ENCODE peak calls at places on chromosomes 5 and 9, in six cellular contexts. R is uterus, Q is natural killer cell, Y is tibial artery, L is A549, I is IMR-90. Z is an unnamed sample.

GRCh38 chr9:90331826-90332575 is 310.6 kb downstream of the DIRAS2 start:
- DNase-seq in R (no peak), L (no peak), Y (no peak), I (peak; percentile 63), Q (no peak), Z (peak; percentile 62)

GRCh38 chr5:60856059-60856458 is 12.0 kb upstream of the ELOVL7 start:
- DNase-seq in R (no peak), Y (no peak), Q (no peak), I (peak; percentile 29), L (no peak), Z (peak; percentile 87)

GRCh38 chr5:89241186-89241585 is 358.2 kb upstream of the MEF2C start:
- DNase-seq in I (peak; percentile 66), L (no peak), Y (no peak), Q (no peak), R (no peak), Z (peak; percentile 9)

GRCh38 chr5:104533498-104533897 is 970.9 kb upstream of the NUDT12 start:
- DNase-seq in I (no peak), R (no peak), L (no peak), Y (no peak), Q (no peak), Z (peak; percentile 13)

GRCh38 chr9:106860731-106861584 is 2.0 kb upstream of the ZNF462 start:
- DNase-seq in Q (no peak), I (peak; percentile 38), L (no peak), R (peak; percentile 41), Y (peak; percentile 66), Z (peak; percentile 44)

GRCh38 chr5:149445343-149445738 is 66.2 kb upstream of the IL17B start:
- DNase-seq in Q (no peak), R (no peak), I (no peak), Y (no peak), L (no peak), Z (no peak)

GRCh38 chr5:10115669-10116068 is 134.0 kb downstream of the ATPSCKMT start:
- DNase-seq in R (no peak), Y (no peak), L (no peak), Q (no peak), I (no peak), Z (no peak)

GRCh38 chr5:68456756-68457217 is 241.2 kb downstream of the PIK3R1 start:
- DNase-seq in Q (no peak), Y (no peak), L (peak; percentile 17), R (no peak), I (peak; percentile 53), Z (peak; percentile 91)

GRCh38 chr5:1506242-1507015 is 17.3 kb downstream of the LPCAT1 start:
- DNase-seq in R (no peak), Q (no peak), I (no peak), Y (no peak), L (no peak), Z (no peak)

GRCh38 chr5:140513124-140513523 is 34.3 kb upstream of the EIF4EBP3 start:
- DNase-seq in I (no peak), L (no peak), Q (no peak), Y (no peak), R (no peak), Z (no peak)

GRCh38 chr9:29514336-29514735 is 1941.1 kb upstream of the C9orf72 start:
- DNase-seq in R (no peak), I (no peak), Y (no peak), Q (no peak), L (no peak), Z (no peak)

DNA sequence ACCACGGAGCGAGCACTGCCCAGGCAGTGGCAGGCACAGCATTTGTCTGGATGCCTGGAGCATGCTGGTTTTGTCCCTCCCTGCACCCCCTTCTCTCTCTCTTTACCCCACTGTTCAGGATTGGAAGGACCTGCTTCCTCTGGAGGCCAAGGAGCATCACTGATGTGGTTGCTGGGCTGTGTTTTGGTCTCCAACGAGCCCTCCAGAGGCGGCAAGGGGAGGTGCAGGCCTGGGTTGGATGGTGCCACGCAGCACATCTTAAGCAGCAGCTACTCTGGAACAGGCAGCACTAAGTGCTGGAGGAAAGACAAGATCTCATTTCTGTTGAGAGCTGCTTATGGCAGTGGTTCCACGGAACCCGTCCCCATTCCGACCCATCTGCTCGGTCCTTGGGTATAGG is 139.6 kb downstream of the CMYA5 start:
- DNase-seq in L (peak; percentile 17), I (no peak), R (no peak), Y (no peak), Q (no peak), Z (peak; percentile 5)
- TF ChIP-seq CTCF in L (no peak), I (peak; percentile 6), R (no peak), Y (no peak), Q (no peak), Z (peak; percentile 47)

GRCh38 chr9:122042056-122042455 is 51.1 kb downstream of the TTLL11 start:
- DNase-seq in Q (no peak), Y (no peak), R (no peak), I (no peak), L (no peak), Z (no peak)
- TF ChIP-seq CTCF in Q (no peak), Y (no peak), R (no peak), I (no peak), L (no peak), Z (no peak)

GRCh38 chr9:95076696-95077052 is 240.8 kb downstream of the FANCC start:
- DNase-seq in I (no peak), Y (no peak), Q (no peak), R (no peak), L (no peak), Z (no peak)

GRCh38 chr9:95078516-95078915 is 239.0 kb downstream of the FANCC start:
- DNase-seq in I (no peak), Q (no peak), Y (peak; percentile 65), L (no peak), R (peak; percentile 23), Z (no peak)

GRCh38 chr9:95077766-95078382 is 239.6 kb downstream of the FANCC start:
- DNase-seq in R (no peak), L (no peak), Y (peak; percentile 65), I (no peak), Q (no peak), Z (no peak)

GRCh38 chr9:95075700-95076099 is 241.8 kb downstream of the FANCC start:
- DNase-seq in Y (no peak), R (no peak), L (no peak), I (no peak), Q (no peak), Z (no peak)

GRCh38 chr9:95077053-95077765 is 240.3 kb downstream of the FANCC start:
- DNase-seq in Y (peak; percentile 74), R (no peak), I (no peak), L (no peak), Q (no peak), Z (no peak)
- TF ChIP-seq CTCF in Y (peak; percentile 12), R (no peak), I (no peak), L (no peak), Q (no peak), Z (no peak)

GRCh38 chr5:148290271-148291195 is 21.7 kb upstream of the SPINK7 start:
- DNase-seq in Y (no peak), Q (no peak), L (no peak), R (no peak), I (peak; percentile 19), Z (peak; percentile 40)
- TF ChIP-seq CTCF in Y (no peak), Q (no peak), L (peak; percentile 25), R (no peak), I (peak; percentile 50), Z (peak; percentile 60)

DNA sequence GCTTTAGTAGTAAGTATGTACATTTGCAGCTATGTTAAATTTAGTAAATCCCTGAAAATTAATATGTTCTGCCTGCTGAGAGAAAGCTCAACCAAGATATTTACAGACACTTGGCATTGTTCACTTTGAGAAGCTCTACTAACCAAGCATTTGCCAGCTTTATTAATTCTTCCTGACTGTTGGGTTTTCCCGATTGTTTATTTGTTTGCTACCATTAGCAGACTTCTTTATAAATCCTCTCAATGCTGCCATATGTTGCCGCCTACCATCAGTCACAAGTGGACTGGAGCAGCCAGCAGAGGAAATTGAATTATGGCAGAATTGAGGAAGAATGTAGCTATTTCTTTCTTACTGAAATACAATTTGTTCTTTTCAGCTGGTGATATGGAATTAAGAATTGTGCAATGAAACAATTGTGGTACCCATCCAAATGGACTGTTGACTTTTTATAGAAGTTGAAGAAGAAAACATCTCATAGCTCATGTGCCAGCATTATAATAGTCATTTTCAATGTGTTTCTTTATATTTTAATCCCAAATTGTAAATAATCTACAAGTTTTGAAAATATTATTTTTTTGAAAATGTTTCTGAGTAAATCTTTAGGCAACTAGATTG is 588.7 kb upstream of the CDH6 start:
- DNase-seq in Y (no peak), R (no peak), I (no peak), L (no peak), Q (no peak), Z (no peak)
- TF ChIP-seq CTCF in Y (no peak), R (no peak), I (no peak), L (no peak), Q (no peak), Z (no peak)

GRCh38 chr5:147784596-147784995 is 2.1 kb upstream of the JAKMIP2 start:
- DNase-seq in I (no peak), Y (no peak), R (no peak), L (no peak), Q (no peak), Z (no peak)

GRCh38 chr5:147788023-147788422 is 5.5 kb upstream of the JAKMIP2 start:
- DNase-seq in I (no peak), Y (no peak), Q (no peak), R (no peak), L (no peak), Z (no peak)

GRCh38 chr5:147786115-147786514 is 3.6 kb upstream of the JAKMIP2 start:
- DNase-seq in Q (no peak), Y (no peak), R (no peak), L (no peak), I (no peak), Z (no peak)

GRCh38 chr5:147780924-147781530 is 1.5 kb downstream of the JAKMIP2 start:
- DNase-seq in Y (no peak), Q (no peak), L (no peak), R (no peak), I (no peak), Z (no peak)

DNA sequence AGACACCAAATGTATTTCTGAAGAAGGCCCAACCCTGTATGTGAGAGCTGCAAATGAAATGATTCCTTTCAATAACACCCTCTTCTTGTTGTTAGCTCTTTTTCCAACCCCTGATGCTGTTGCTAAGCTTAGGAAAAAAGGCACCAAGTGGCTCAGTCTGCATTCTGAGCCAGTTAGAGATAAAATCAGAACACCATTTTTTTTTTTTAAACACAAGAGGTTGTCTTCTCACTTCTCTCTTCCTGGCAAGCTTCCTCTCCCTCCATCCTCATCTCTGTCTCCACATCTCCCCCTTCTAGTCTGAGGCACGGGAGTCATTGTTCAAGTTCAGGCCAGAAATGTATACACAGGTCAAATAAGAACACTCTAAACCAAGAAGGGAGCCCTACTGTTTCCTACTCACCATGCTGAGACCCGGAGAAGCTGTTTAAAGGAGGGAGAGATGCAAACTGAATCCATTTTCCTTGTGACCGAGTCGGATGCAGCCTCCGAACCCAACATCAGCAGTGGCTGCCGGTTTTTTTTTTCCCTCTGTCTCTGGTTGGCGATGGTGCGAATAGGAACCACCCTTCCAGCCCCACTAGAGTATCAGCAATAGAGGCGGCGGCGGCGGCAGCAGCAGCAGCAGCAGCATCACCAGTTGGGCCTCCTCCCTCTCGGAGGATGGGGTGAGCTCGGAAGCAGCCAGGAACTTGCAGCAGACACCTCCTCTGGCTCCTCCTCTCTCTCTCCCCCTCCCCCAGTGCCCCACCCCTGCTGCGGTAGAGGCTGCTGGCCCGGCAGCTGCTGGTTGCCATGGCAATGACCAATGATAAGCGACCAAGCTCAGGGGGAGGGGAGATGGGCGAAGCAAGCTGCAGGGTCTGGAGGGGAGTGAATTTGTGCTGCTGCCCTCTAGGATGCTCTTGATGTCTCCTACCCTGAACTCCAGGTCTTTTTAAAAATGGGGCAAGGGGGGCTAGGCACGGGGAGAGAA is at the start of gene JAKMIP2:
- DNase-seq in R (peak; percentile 64), Q (peak; percentile 70), Y (peak; percentile 64), I (peak; percentile 1), L (no peak), Z (no peak)
- TF ChIP-seq CTCF in R (no peak), Q (no peak), Y (no peak), I (no peak), L (no peak), Z (no peak)

GRCh38 chr5:13250450-13251291 is 693.8 kb downstream of the DNAH5 start:
- DNase-seq in Q (no peak), R (no peak), Y (no peak), I (peak; percentile 6), L (peak; percentile 14), Z (peak; percentile 29)
- TF ChIP-seq CTCF in Q (no peak), R (no peak), Y (no peak), I (peak; percentile 49), L (peak; percentile 26), Z (peak; percentile 59)

Z was measured in bronchial epithelial cell.